ENCODE peak calls at places on chromosomes 6 and 20, in seven cellular contexts. U, L, Q, A, M, Y and P are unnamed samples.

GRCh38 chr20:17560344-17561074 is 9.4 kb upstream of the DSTN start:
- DNase-seq in U (no peak), L (no peak), Y (no peak), A (no peak), Q (no peak), M (no peak), P (no peak)

GRCh38 chr20:60785817-60786216 is 466.2 kb upstream of the CDH4 start:
- DNase-seq in M (no peak), Q (no peak), U (no peak), A (no peak), Y (no peak), L (no peak), P (no peak)

GRCh38 chr6:136790411-136791295 is 1.6 kb downstream of the MAP3K5 start:
- DNase-seq in U (no peak), A (no peak), M (no peak), Y (no peak), Q (no peak), L (peak), P (no peak)

GRCh38 chr20:39897058-39897457 is 792.0 kb downstream of the MAFB start:
- DNase-seq in Q (no peak), Y (no peak), M (peak), L (peak), A (no peak), U (no peak), P (peak)

GRCh38 chr6:49517919-49518318 is 18.2 kb downstream of the GLYATL3 start:
- DNase-seq in U (no peak), Y (no peak), L (no peak), M (no peak), Q (no peak), A (no peak), P (no peak)

GRCh38 chr6:148987982-148988381 is 241.2 kb downstream of the UST start:
- DNase-seq in U (no peak), Q (no peak), L (no peak), Y (no peak), A (no peak), M (no peak), P (no peak)

GRCh38 chr20:10673176-10673830 is 496 bp downstream of the JAG1 start:
- DNase-seq in Q (no peak), A (peak), U (no peak), L (peak), M (no peak), Y (peak), P (no peak)

GRCh38 chr20:25009218-25010145 is 16.9 kb upstream of the APMAP start:
- DNase-seq in Y (peak), A (no peak), M (no peak), U (no peak), L (no peak), Q (no peak), P (no peak)

GRCh38 chr6:31945507-31946369 is at the start of gene CFB:
- DNase-seq in L (peak), U (peak), A (peak), Q (no peak), M (peak), Y (peak), P (peak)

GRCh38 chr20:63756648-63756991 is 17.0 kb downstream of the SLC2A4RG start:
- DNase-seq in L (no peak), Y (no peak), M (no peak), Q (no peak), A (peak), U (no peak), P (no peak)

GRCh38 chr6:129364037-129364436 is 345.9 kb downstream of the ARHGAP18 start:
- DNase-seq in M (no peak), L (no peak), Y (no peak), A (no peak), U (no peak), Q (no peak), P (no peak)

GRCh38 chr20:47843886-47844567 is 58.7 kb upstream of the SULF2 start:
- DNase-seq in Y (no peak), L (no peak), U (no peak), Q (no peak), M (no peak), A (no peak), P (peak)

GRCh38 chr6:163923658-163924411 is 509.3 kb downstream of the QKI start:
- DNase-seq in Y (no peak), A (no peak), M (no peak), U (no peak), Q (no peak), L (no peak), P (no peak)

GRCh38 chr6:11575408-11576033 is 38.0 kb downstream of the TMEM170B start:
- DNase-seq in L (peak), U (peak), Y (peak), A (no peak), Q (no peak), M (peak), P (peak)

GRCh38 chr6:165847407-165848098 is 184.5 kb upstream of the PDE10A start:
- DNase-seq in M (no peak), Q (no peak), Y (no peak), U (no peak), L (peak), A (no peak), P (no peak)

GRCh38 chr20:56245761-56246160 is 2.8 kb upstream of the MC3R start:
- DNase-seq in M (no peak), L (no peak), Y (no peak), U (no peak), A (no peak), Q (no peak), P (peak)

GRCh38 chr6:3766219-3766618 is 14.7 kb upstream of the PXDC1 start:
- DNase-seq in Q (no peak), Y (no peak), A (no peak), L (no peak), U (no peak), M (peak), P (peak)

GRCh38 chr6:139881728-139882211 is 507.3 kb upstream of the CITED2 start:
- DNase-seq in Q (no peak), U (no peak), Y (no peak), L (peak), A (no peak), M (no peak), P (peak)

GRCh38 chr6:98845201-98846020 is 11.0 kb downstream of the POU3F2 start:
- DNase-seq in M (peak), U (no peak), A (peak), L (peak), Y (peak), Q (peak), P (peak)

GRCh38 chr20:34629342-34629741 is 47.5 kb downstream of the PIGU start:
- DNase-seq in A (no peak), Y (peak), L (no peak), U (no peak), Q (no peak), M (no peak), P (no peak)

GRCh38 chr6:103273048-103273447 is 1586.7 kb downstream of the HACE1 start:
- DNase-seq in Y (no peak), M (no peak), U (no peak), Q (no peak), L (peak), A (no peak), P (no peak)

GRCh38 chr6:37960139-37960935 is 140.8 kb downstream of the ZFAND3 start:
- DNase-seq in Q (no peak), A (no peak), L (no peak), U (no peak), M (no peak), Y (no peak), P (no peak)

GRCh38 chr6:158972241-158973233 is 27.5 kb downstream of the RSPH3 start:
- DNase-seq in L (peak), A (no peak), U (peak), M (peak), Y (no peak), Q (no peak), P (peak)

GRCh38 chr6:33661118-33661838 is 40.2 kb downstream of the ITPR3 start:
- DNase-seq in L (no peak), A (no peak), M (no peak), Q (no peak), Y (no peak), U (no peak), P (no peak)

GRCh38 chr20:16929756-16930155 is 181.6 kb downstream of the OTOR start:
- DNase-seq in Q (no peak), M (no peak), A (no peak), L (peak), U (no peak), Y (no peak), P (peak)

GRCh38 chr6:14727494-14728395 is 518.1 kb upstream of the JARID2 start:
- DNase-seq in L (no peak), A (no peak), M (no peak), U (no peak), Y (peak), Q (no peak), P (no peak)

GRCh38 chr6:5876076-5876475 is 130.6 kb downstream of the NRN1 start:
- DNase-seq in M (no peak), Y (no peak), L (no peak), A (no peak), U (no peak), Q (no peak), P (no peak)

GRCh38 chr6:5378331-5378730 is 117.0 kb downstream of the FARS2 start:
- DNase-seq in U (no peak), A (no peak), Q (no peak), L (no peak), M (no peak), Y (no peak), P (no peak)

GRCh38 chr6:84512396-84512795 is 252.0 kb downstream of the TBX18 start:
- DNase-seq in Y (no peak), L (peak), Q (no peak), U (no peak), M (no peak), A (no peak), P (no peak)

GRCh38 chr6:18307006-18307405 is 42.7 kb upstream of the DEK start:
- DNase-seq in Q (no peak), U (no peak), A (no peak), Y (no peak), M (no peak), L (peak), P (peak)

GRCh38 chr6:31180500-31180899 is 10.0 kb upstream of the POU5F1 start:
- DNase-seq in M (no peak), L (peak), Y (peak), A (peak), U (no peak), Q (peak), P (no peak)

GRCh38 chr20:9112541-9113515 is 43.9 kb downstream of the PLCB4 start:
- DNase-seq in A (no peak), Y (peak), Q (no peak), U (peak), M (no peak), L (peak), P (peak)

GRCh38 chr6:166025149-166025898 is 142.3 kb downstream of the TBXT start:
- DNase-seq in U (no peak), A (no peak), L (peak), Y (peak), M (no peak), Q (no peak), P (no peak)